ENCODE peak calls at places on chromosomes 2 and 18, in nine cellular contexts. M, R, H, C, K, X, Z, B and G are unnamed samples.

GRCh38 chr2:24761866-24762265 is 31.3 kb downstream of the PTRHD1 start:
- DNase-seq in M (no peak), R (no peak), H (no peak), C (no peak), K (peak; percentile 20), X (no peak), Z (no peak), B (no peak), G (no peak)

GRCh38 chr2:225083276-225083675 is 41.0 kb upstream of the DOCK10 start:
- DNase-seq in M (no peak), R (no peak), H (no peak), C (no peak), K (no peak), X (no peak), Z (no peak), B (no peak), G (no peak)

GRCh38 chr2:233940376-233941276 is 23.5 kb downstream of the TRPM8 start:
- DNase-seq in M (no peak), R (no peak), H (no peak), C (no peak), K (no peak), X (no peak), Z (no peak), B (no peak), G (no peak)

GRCh38 chr2:27832396-27832795 is 57.8 kb downstream of the RBKS start:
- DNase-seq in M (no peak), R (no peak), H (peak; percentile 62), C (no peak), K (no peak), X (no peak), Z (no peak), B (no peak), G (no peak)

GRCh38 chr18:286515-287310 is 18.9 kb upstream of the THOC1 start:
- DNase-seq in M (no peak), R (peak; percentile 10), H (peak; percentile 44), C (no peak), K (no peak), X (peak; percentile 21), Z (no peak), B (no peak), G (no peak)

GRCh38 chr2:29110916-29111315 is 4.3 kb upstream of the CLIP4 start:
- DNase-seq in M (no peak), R (no peak), H (no peak), C (no peak), K (no peak), X (no peak), Z (no peak), B (no peak), G (no peak)

GRCh38 chr2:54627973-54628372 is 95.5 kb upstream of the EML6 start:
- DNase-seq in M (no peak), R (no peak), H (no peak), C (no peak), K (no peak), X (no peak), Z (no peak), B (no peak), G (no peak)

GRCh38 chr2:98736464-98736889 is 5.5 kb upstream of the MGAT4A start:
- DNase-seq in M (no peak), R (peak; percentile 24), H (no peak), C (no peak), K (no peak), X (no peak), Z (no peak), B (no peak), G (no peak)

GRCh38 chr2:33342171-33342570 is 134.3 kb upstream of the RASGRP3 start:
- DNase-seq in M (no peak), R (no peak), H (no peak), C (no peak), K (no peak), X (no peak), Z (no peak), B (no peak), G (no peak)

GRCh38 chr2:19021100-19021476 is 337.3 kb downstream of the OSR1 start:
- DNase-seq in M (peak; percentile 57), R (peak; percentile 25), H (peak; percentile 83), C (no peak), K (no peak), X (no peak), Z (no peak), B (no peak), G (no peak)